ENCODE peak calls at places on chromosome 13, in seven cellular contexts. B is nephron progenitor cell; X is right atrium auricular region; L is activated CD8-positive, alpha-beta T cell treated with anti-CD3 and anti-CD28 coated beads for 36 hours; M is body of pancreas; F is uterus; J is colonic mucosa. R is an unnamed sample.

GRCh38 chr13:97540696-97541095 is 106.7 kb downstream of the RAP2A start:
- DNase-seq in B (no peak), X (no peak), L (no peak), M (no peak), F (no peak), J (no peak), R (no peak)

GRCh38 chr13:27170221-27170520 is 1.4 kb downstream of the USP12 start:
- DNase-seq in B (no peak), X (no peak), L (no peak), M (no peak), F (no peak), J (no peak), R (no peak)

GRCh38 chr13:21812192-21812626 is 141.3 kb downstream of the FGF9 start:
- DNase-seq in B (peak), X (no peak), L (no peak), M (peak), F (no peak), J (no peak), R (no peak)

GRCh38 chr13:112777637-112778406 is 88.0 kb downstream of the ATP11A start:
- DNase-seq in B (no peak), X (peak), L (no peak), M (no peak), F (peak), J (no peak), R (no peak)

GRCh38 chr13:104773775-104774174 is 1707.6 kb upstream of the SLC10A2 start:
- DNase-seq in B (no peak), X (no peak), L (no peak), M (no peak), F (no peak), J (no peak), R (no peak)

GRCh38 chr13:111480976-111481375 is 160.5 kb downstream of the TEX29 start:
- DNase-seq in B (no peak), X (no peak), L (no peak), M (peak), F (no peak), J (no peak), R (no peak)

GRCh38 chr13:43305416-43305815 is 282.0 kb downstream of the DNAJC15 start:
- DNase-seq in B (no peak), X (no peak), L (no peak), M (no peak), F (no peak), J (no peak), R (no peak)

GRCh38 chr13:114161644-114162532 is 17.2 kb upstream of the CFAP97D2 start:
- DNase-seq in B (no peak), X (no peak), L (no peak), M (peak), F (peak), J (peak), R (peak)

GRCh38 chr13:75482070-75482819 is at the start of gene TBC1D4:
- DNase-seq in B (peak), X (peak), L (peak), M (peak), F (peak), J (peak), R (peak)

GRCh38 chr13:113049981-113050380 is 55.6 kb upstream of the F7 start:
- DNase-seq in B (no peak), X (no peak), L (no peak), M (no peak), F (no peak), J (no peak), R (no peak)

GRCh38 chr13:50417597-50417996 is 402.4 kb downstream of the KCNRG start:
- DNase-seq in B (no peak), X (no peak), L (no peak), M (no peak), F (no peak), J (no peak), R (no peak)

GRCh38 chr13:80126382-80127068 is 214.4 kb downstream of the SPRY2 start:
- DNase-seq in B (no peak), X (no peak), L (no peak), M (no peak), F (no peak), J (no peak), R (no peak)

GRCh38 chr13:41458939-41459753 is 1.8 kb downstream of the RGCC start:
- DNase-seq in B (no peak), X (no peak), L (peak), M (peak), F (no peak), J (peak), R (peak)

GRCh38 chr13:107842562-107843180 is 372.7 kb downstream of the LIG4 start:
- DNase-seq in B (no peak), X (no peak), L (no peak), M (no peak), F (no peak), J (no peak), R (no peak)

GRCh38 chr13:22592515-22592914 is 588.3 kb upstream of the SGCG start:
- DNase-seq in B (no peak), X (no peak), L (no peak), M (no peak), F (no peak), J (no peak), R (no peak)

GRCh38 chr13:30679483-30680330 is 55.6 kb upstream of the ALOX5AP start:
- DNase-seq in B (peak), X (no peak), L (peak), M (no peak), F (no peak), J (no peak), R (no peak)

GRCh38 chr13:52670726-52671125 is 18.1 kb downstream of the SUGT1 start:
- DNase-seq in B (no peak), X (no peak), L (no peak), M (no peak), F (no peak), J (no peak), R (no peak)

GRCh38 chr13:47146991-47147783 is 250.3 kb upstream of the HTR2A start:
- DNase-seq in B (no peak), X (no peak), L (no peak), M (no peak), F (no peak), J (no peak), R (no peak)

GRCh38 chr13:76741624-76742023 is 144.6 kb downstream of the KCTD12 start:
- DNase-seq in B (no peak), X (no peak), L (no peak), M (no peak), F (no peak), J (no peak), R (no peak)

GRCh38 chr13:33392794-33393371 is 107.3 kb upstream of the STARD13 start:
- DNase-seq in B (no peak), X (no peak), L (no peak), M (no peak), F (no peak), J (no peak), R (no peak)

GRCh38 chr13:107421028-107421427 is 794.3 kb downstream of the LIG4 start:
- DNase-seq in B (no peak), X (no peak), L (no peak), M (no peak), F (no peak), J (no peak), R (no peak)

GRCh38 chr13:34522818-34523217 is 419.3 kb upstream of the NBEA start:
- DNase-seq in B (no peak), X (no peak), L (no peak), M (no peak), F (no peak), J (no peak), R (no peak)

GRCh38 chr13:26500618-26501320 is 56.7 kb upstream of the WASF3 start:
- DNase-seq in B (no peak), X (no peak), L (no peak), M (no peak), F (no peak), J (no peak), R (no peak)

GRCh38 chr13:26679945-26680516 is 80.6 kb downstream of the GPR12 start:
- DNase-seq in B (peak), X (no peak), L (no peak), M (no peak), F (no peak), J (no peak), R (no peak)

GRCh38 chr13:45838171-45838745 is 13.3 kb downstream of the SIAH3 start:
- DNase-seq in B (no peak), X (no peak), L (no peak), M (no peak), F (no peak), J (no peak), R (no peak)

GRCh38 chr13:73220966-73221720 is 162.3 kb downstream of the KLF5 start:
- DNase-seq in B (no peak), X (no peak), L (no peak), M (no peak), F (no peak), J (peak), R (peak)

GRCh38 chr13:49587311-49587847 is 2.0 kb upstream of the RCBTB1 start:
- DNase-seq in B (no peak), X (no peak), L (no peak), M (no peak), F (no peak), J (no peak), R (no peak)

GRCh38 chr13:45865414-45865813 is 13.9 kb upstream of the SIAH3 start:
- DNase-seq in B (no peak), X (no peak), L (no peak), M (no peak), F (no peak), J (no peak), R (no peak)

GRCh38 chr13:26867451-26868067 is 107.0 kb upstream of the GPR12 start:
- DNase-seq in B (peak), X (no peak), L (peak), M (no peak), F (no peak), J (peak), R (no peak)

GRCh38 chr13:91014696-91015095 is 332.8 kb upstream of the MIR17HG start:
- DNase-seq in B (no peak), X (no peak), L (no peak), M (no peak), F (no peak), J (no peak), R (no peak)

GRCh38 chr13:91017031-91017668 is 330.3 kb upstream of the MIR17HG start:
- DNase-seq in B (peak), X (no peak), L (peak), M (peak), F (no peak), J (peak), R (no peak)

GRCh38 chr13:91020635-91021034 is 326.9 kb upstream of the MIR17HG start:
- DNase-seq in B (no peak), X (no peak), L (no peak), M (no peak), F (no peak), J (no peak), R (no peak)

GRCh38 chr13:91017669-91018053 is 329.8 kb upstream of the MIR17HG start:
- DNase-seq in B (no peak), X (no peak), L (no peak), M (peak), F (no peak), J (no peak), R (no peak)
- TF ChIP-seq CTCF in B (peak), X (peak), L (no peak), M (no peak), F (no peak), J (peak), R (no peak)

GRCh38 chr13:110310541-110311491 is 3.7 kb downstream of the COL4A2 start:
- DNase-seq in B (no peak), X (peak), L (no peak), M (no peak), F (peak), J (no peak), R (no peak)

GRCh38 chr13:110314516-110315245 is 7.6 kb downstream of the COL4A2 start:
- DNase-seq in B (no peak), X (peak), L (no peak), M (no peak), F (no peak), J (no peak), R (no peak)

GRCh38 chr13:110309661-110310524 is 2.8 kb downstream of the COL4A2 start:
- DNase-seq in B (no peak), X (peak), L (no peak), M (no peak), F (no peak), J (no peak), R (no peak)

GRCh38 chr13:110311721-110312668 is 4.9 kb downstream of the COL4A2 start:
- DNase-seq in B (no peak), X (peak), L (no peak), M (no peak), F (peak), J (no peak), R (no peak)

GRCh38 chr13:110312669-110313031 is 5.6 kb downstream of the COL4A2 start:
- DNase-seq in B (no peak), X (peak), L (no peak), M (no peak), F (peak), J (no peak), R (no peak)
- TF ChIP-seq CTCF in B (no peak), X (peak), L (no peak), M (no peak), F (peak), J (no peak), R (no peak)

DNA sequence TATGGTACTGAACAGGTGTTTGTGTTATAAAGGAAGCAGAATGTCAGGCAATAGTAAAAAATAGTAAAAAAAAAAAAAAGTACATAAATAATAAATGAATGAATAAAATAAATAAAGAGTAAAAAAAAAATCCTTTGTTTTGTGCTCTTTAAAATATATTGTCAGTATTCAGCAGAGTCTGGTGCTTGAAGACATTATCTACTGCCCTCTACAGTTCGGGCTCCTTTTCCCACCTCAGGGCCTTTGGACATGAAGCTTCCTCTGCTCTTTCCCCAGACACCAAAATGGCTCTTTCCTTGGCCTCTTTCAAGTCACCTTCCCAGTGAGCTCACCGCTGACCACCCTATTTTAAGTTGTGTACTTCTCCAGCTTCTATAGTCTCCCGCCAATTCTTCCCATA is 137.5 kb downstream of the TNFRSF19 start:
- DNase-seq in B (no peak), X (no peak), L (peak), M (no peak), F (no peak), J (no peak), R (no peak)
- TF ChIP-seq CTCF in B (no peak), X (peak), L (no peak), M (peak), F (no peak), J (no peak), R (no peak)

GRCh38 chr13:29573190-29573589 is 22.3 kb downstream of the SLC7A1 start:
- DNase-seq in B (no peak), X (no peak), L (no peak), M (peak), F (peak), J (peak), R (peak)
- TF ChIP-seq CTCF in B (no peak), X (no peak), L (no peak), M (no peak), F (no peak), J (no peak), R (no peak)

DNA sequence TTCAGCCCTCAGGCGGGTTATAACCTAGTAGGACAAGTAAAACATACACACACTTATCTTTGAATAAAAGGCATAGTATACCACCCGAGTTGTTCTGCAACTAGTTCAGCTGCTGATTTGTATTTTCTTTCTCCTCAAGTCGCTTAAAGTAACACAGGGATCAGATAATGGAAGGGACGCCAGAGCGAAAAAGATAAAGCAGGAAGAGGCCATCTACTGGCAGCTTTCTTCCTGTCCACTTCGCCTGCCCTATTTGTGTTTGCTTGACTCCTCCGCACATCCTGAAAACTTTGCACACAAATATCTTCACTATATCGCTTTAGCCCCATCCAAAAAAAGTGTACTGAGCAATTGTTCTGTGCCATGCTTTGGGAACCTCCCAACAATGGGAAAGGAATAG is 238.0 kb upstream of the SOX21 start:
- DNase-seq in B (no peak), X (no peak), L (no peak), M (no peak), F (no peak), J (no peak), R (no peak)
- TF ChIP-seq CTCF in B (peak), X (no peak), L (no peak), M (no peak), F (no peak), J (no peak), R (no peak)

R was measured in transverse colon.